ENCODE peak calls at places on chromosomes 5 and 9, in five cellular contexts. M is aorta; E is brain microvascular endothelial cell; O is amygdala; Z is stimulated activated CD4-positive, alpha-beta T cell treated with anti-CD3 and anti-CD28 coated beads, TNF-alpha, amount 100 ng/mL, for 1 hour. B is an unnamed sample.

GRCh38 chr9:111179577-111179976 is 141.3 kb upstream of the LPAR1 start:
- DNase-seq in M (peak), E (peak), O (no peak), Z (no peak), B (no peak)

GRCh38 chr5:139915834-139916233 is 120.2 kb downstream of the PSD2 start:
- DNase-seq in M (no peak), E (no peak), O (no peak), Z (no peak), B (no peak)

GRCh38 chr9:16671591-16672137 is 198.8 kb downstream of the BNC2 start:
- DNase-seq in M (no peak), E (peak), O (no peak), Z (no peak), B (no peak)

GRCh38 chr5:43281840-43282658 is 31.2 kb downstream of the HMGCS1 start:
- DNase-seq in M (no peak), E (peak), O (no peak), Z (no peak), B (no peak)

GRCh38 chr9:89313842-89314241 is 2.8 kb downstream of the CKS2 start:
- DNase-seq in M (no peak), E (no peak), O (no peak), Z (no peak), B (no peak)

GRCh38 chr5:160749682-160750081 is 102.3 kb downstream of the ATP10B start:
- DNase-seq in M (no peak), E (no peak), O (no peak), Z (no peak), B (no peak)

GRCh38 chr9:120934271-120934670 is 7.7 kb upstream of the TRAF1 start:
- DNase-seq in M (no peak), E (no peak), O (no peak), Z (no peak), B (no peak)

GRCh38 chr9:119026120-119026519 is 343.1 kb downstream of the BRINP1 start:
- DNase-seq in M (peak), E (no peak), O (no peak), Z (no peak), B (no peak)

GRCh38 chr5:137629646-137630045 is 106.2 kb downstream of the KLHL3 start:
- DNase-seq in M (no peak), E (peak), O (no peak), Z (no peak), B (no peak)

GRCh38 chr9:131010482-131011273 is 1.7 kb downstream of the LAMC3 start:
- DNase-seq in M (no peak), E (no peak), O (no peak), Z (no peak), B (no peak)

B was measured in NCI-H187.